ENCODE peak calls at places on chromosomes 5 and 9, in six cellular contexts. M is EH; N is activated CD4-positive, alpha-beta T cell treated with anti-CD3 and anti-CD28 coated beads for 48 hours; I is stimulated activated CD8-positive, alpha-beta memory T cell treated with anti-CD3 and anti-CD28 coated beads, Interleukin-12 subunit alpha, Interleukin-12 subunit beta, amount 100 ng/mL, for 1 hour; A is amniotic stem cell; B is transverse colon. C is an unnamed sample.

GRCh38 chr5:143860211-143860610 is 48.2 kb downstream of the HMHB1 start:
- DNase-seq in N (no peak), A (no peak), B (no peak), M (no peak), I (no peak), C (no peak)

GRCh38 chr5:116681334-116682013 is 106.9 kb upstream of the SEMA6A start:
- DNase-seq in N (no peak), B (no peak), I (no peak), M (no peak), A (no peak), C (no peak)

GRCh38 chr5:149144637-149145036 is 3.3 kb downstream of the ABLIM3 start:
- DNase-seq in N (no peak), B (no peak), I (no peak), A (no peak), M (no peak), C (no peak)

GRCh38 chr5:150075806-150076205 is 10.5 kb downstream of the CSF1R start:
- DNase-seq in N (no peak), I (no peak), M (no peak), B (no peak), A (no peak), C (no peak)

GRCh38 chr5:124053340-124053739 is 541.4 kb downstream of the CSNK1G3 start:
- DNase-seq in N (no peak), A (no peak), M (no peak), I (no peak), B (no peak), C (no peak)

GRCh38 chr9:70470050-70471015 is 55.9 kb upstream of the KLF9 start:
- DNase-seq in M (peak; percentile 37), A (no peak), B (peak; percentile 82), I (no peak), N (no peak), C (no peak)

GRCh38 chr9:129336601-129337286 is 158.7 kb upstream of the IER5L start:
- DNase-seq in N (peak; percentile 48), A (no peak), M (peak; percentile 83), I (no peak), B (peak; percentile 47), C (no peak)

GRCh38 chr5:179264053-179264540 is 81.2 kb downstream of the ADAMTS2 start:
- DNase-seq in I (no peak), A (no peak), M (no peak), N (no peak), B (peak; percentile 3), C (no peak)

GRCh38 chr5:2493356-2493755 is 258.1 kb downstream of the IRX2 start:
- DNase-seq in I (no peak), M (no peak), N (no peak), B (no peak), A (no peak), C (no peak)

GRCh38 chr5:174185506-174185905 is 140.0 kb downstream of the NSG2 start:
- DNase-seq in A (no peak), B (no peak), N (no peak), M (no peak), I (no peak), C (no peak)

GRCh38 chr9:112866662-112867274 is 23.9 kb downstream of the SLC46A2 start:
- DNase-seq in I (no peak), A (peak; percentile 22), B (peak; percentile 21), N (no peak), M (peak; percentile 95), C (no peak)

GRCh38 chr5:134174841-134175839 is 1.6 kb downstream of the SKP1 start:
- DNase-seq in I (no peak), M (peak; percentile 63), A (peak; percentile 27), N (no peak), B (no peak), C (no peak)

GRCh38 chr9:80156262-80156661 is 584.5 kb downstream of the TLE4 start:
- DNase-seq in A (no peak), I (no peak), B (no peak), M (no peak), N (no peak), C (no peak)

GRCh38 chr5:88236866-88237642 is 31.6 kb downstream of the TMEM161B start:
- DNase-seq in N (peak; percentile 22), M (peak; percentile 56), A (no peak), B (no peak), I (no peak), C (no peak)

GRCh38 chr9:73183917-73184861 is 32.5 kb downstream of the ANXA1 start:
- DNase-seq in N (no peak), B (no peak), A (peak; percentile 16), M (peak; percentile 57), I (no peak), C (no peak)

GRCh38 chr5:20680718-20681302 is 692.8 kb upstream of the CDH18 start:
- DNase-seq in M (no peak), B (no peak), A (no peak), N (no peak), I (no peak), C (no peak)

GRCh38 chr5:32710859-32711692 is at the start of gene NPR3:
- DNase-seq in N (peak; percentile 16), A (peak; percentile 30), I (no peak), B (peak; percentile 8), M (peak; percentile 66), C (no peak)

GRCh38 chr5:127596501-127596900 is 52.4 kb upstream of the CTXN3 start:
- DNase-seq in A (no peak), N (no peak), M (no peak), B (no peak), I (no peak), C (no peak)

GRCh38 chr5:173733831-173734491 is 117.5 kb upstream of the BOD1 start:
- DNase-seq in A (no peak), B (peak; percentile 40), I (no peak), M (no peak), N (no peak), C (no peak)

GRCh38 chr5:142699105-142699720 is 13.3 kb upstream of the FGF1 start:
- DNase-seq in B (peak; percentile 85), M (peak; percentile 86), N (peak; percentile 87), I (peak; percentile 60), A (peak; percentile 58), C (peak; percentile 47)

GRCh38 chr9:20593551-20593950 is 28.7 kb downstream of the MLLT3 start:
- DNase-seq in B (no peak), I (no peak), M (peak; percentile 65), A (peak; percentile 36), N (no peak), C (no peak)

GRCh38 chr5:147743686-147744332 is 38.7 kb downstream of the JAKMIP2 start:
- DNase-seq in N (no peak), B (no peak), M (no peak), A (no peak), I (no peak), C (no peak)

GRCh38 chr5:149445739-149446369 is 66.8 kb upstream of the IL17B start:
- DNase-seq in N (no peak), I (no peak), A (peak; percentile 76), M (peak; percentile 100), B (no peak), C (no peak)

GRCh38 chr5:124453221-124454032 is 293.0 kb downstream of the ZNF608 start:
- DNase-seq in A (no peak), I (no peak), M (peak; percentile 8), B (no peak), N (peak; percentile 4), C (no peak)

GRCh38 chr5:128513816-128514215 is 24.2 kb downstream of the FBN2 start:
- DNase-seq in B (no peak), M (peak; percentile 65), A (no peak), I (no peak), N (no peak), C (no peak)

GRCh38 chr5:144092510-144092909 is 77.9 kb downstream of the YIPF5 start:
- DNase-seq in N (no peak), M (no peak), I (no peak), A (no peak), B (no peak), C (no peak)

GRCh38 chr5:38497946-38498345 is 58.5 kb downstream of the LIFR start:
- DNase-seq in I (no peak), A (no peak), M (peak; percentile 39), B (no peak), N (no peak), C (no peak)

GRCh38 chr9:105026451-105026850 is 98.5 kb upstream of the ABCA1 start:
- DNase-seq in N (no peak), I (no peak), M (peak; percentile 60), B (no peak), A (no peak), C (no peak)

GRCh38 chr9:35341585-35341984 is 148.3 kb upstream of the RUSC2 start:
- DNase-seq in N (no peak), M (peak; percentile 90), A (no peak), I (no peak), B (no peak), C (no peak)

GRCh38 chr5:141734501-141735231 is 52.6 kb upstream of the ARAP3 start:
- DNase-seq in N (peak; percentile 56), A (peak; percentile 25), B (peak; percentile 30), I (no peak), M (peak; percentile 75), C (no peak)

GRCh38 chr9:110979636-110980035 is 58.6 kb downstream of the LPAR1 start:
- DNase-seq in A (no peak), I (no peak), B (no peak), M (peak; percentile 33), N (no peak), C (no peak)

GRCh38 chr5:66829826-66830225 is 233.6 kb downstream of the MAST4 start:
- DNase-seq in M (no peak), I (no peak), B (no peak), A (no peak), N (no peak), C (no peak)

GRCh38 chr9:119941081-119941480 is 571.8 kb upstream of the BRINP1 start:
- DNase-seq in N (no peak), I (no peak), A (no peak), M (no peak), B (no peak), C (no peak)

GRCh38 chr9:137959641-137960411 is 82.2 kb downstream of the CACNA1B start:
- DNase-seq in A (no peak), I (no peak), M (no peak), N (no peak), B (no peak), C (no peak)

GRCh38 chr5:142782976-142783539 is 12.9 kb downstream of the ARHGAP26 start:
- DNase-seq in I (no peak), N (no peak), B (no peak), M (no peak), A (no peak), C (no peak)

GRCh38 chr5:176716320-176716719 is 69.0 kb downstream of the TSPAN17 start:
- DNase-seq in M (peak; percentile 84), N (no peak), I (no peak), B (no peak), A (peak; percentile 8), C (no peak)

GRCh38 chr5:139388198-139388821 is 1.4 kb downstream of the MZB1 start:
- DNase-seq in N (no peak), I (no peak), B (peak; percentile 86), M (peak; percentile 59), A (no peak), C (no peak)

GRCh38 chr5:96851312-96852062 is 24.8 kb upstream of the ERAP2 start:
- DNase-seq in I (no peak), N (no peak), M (no peak), A (no peak), B (no peak), C (no peak)